ENCODE peak calls at places on chromosome 11, in seven cellular contexts. One of them, this sample, is unnamed.

GRCh38 chr11:96237759-96238158 is 105.2 kb downstream of the MAML2 start:
- DNase-seq in stomach: no peak
- DNase-seq in A673: no peak
- DNase-seq in neural progenitor cell: peak
- DNase-seq in RWPE1: no peak
- DNase-seq in heart left ventricle: no peak
- DNase-seq in upper lobe of right lung: no peak
- DNase-seq in this sample: no peak

GRCh38 chr11:11454671-11455223 is 101.7 kb upstream of the CSNK2A3 start:
- DNase-seq in stomach: no peak
- DNase-seq in A673: no peak
- DNase-seq in neural progenitor cell: no peak
- DNase-seq in RWPE1: no peak
- DNase-seq in heart left ventricle: no peak
- DNase-seq in upper lobe of right lung: no peak
- DNase-seq in this sample: no peak

GRCh38 chr11:45232341-45233080 is 53.6 kb downstream of the SYT13 start:
- DNase-seq in stomach: no peak
- DNase-seq in A673: no peak
- DNase-seq in neural progenitor cell: no peak
- DNase-seq in RWPE1: no peak
- DNase-seq in heart left ventricle: no peak
- DNase-seq in upper lobe of right lung: no peak
- DNase-seq in this sample: no peak

GRCh38 chr11:41895106-41895505 is 435.7 kb upstream of the LRRC4C start:
- DNase-seq in stomach: no peak
- DNase-seq in A673: no peak
- DNase-seq in neural progenitor cell: no peak
- DNase-seq in RWPE1: no peak
- DNase-seq in heart left ventricle: no peak
- DNase-seq in upper lobe of right lung: no peak
- DNase-seq in this sample: no peak

GRCh38 chr11:75537740-75538139 is 12.0 kb upstream of the GDPD5 start:
- DNase-seq in stomach: no peak
- DNase-seq in A673: no peak
- DNase-seq in neural progenitor cell: no peak
- DNase-seq in RWPE1: no peak
- DNase-seq in heart left ventricle: no peak
- DNase-seq in upper lobe of right lung: no peak
- DNase-seq in this sample: no peak

GRCh38 chr11:67022961-67023956 is at the start of gene SYT12:
- DNase-seq in stomach: no peak
- DNase-seq in A673: peak
- DNase-seq in neural progenitor cell: peak
- DNase-seq in RWPE1: no peak
- DNase-seq in heart left ventricle: no peak
- DNase-seq in upper lobe of right lung: no peak
- DNase-seq in this sample: peak

GRCh38 chr11:92152245-92152644 is 72.4 kb upstream of the FAT3 start:
- DNase-seq in stomach: no peak
- DNase-seq in A673: peak
- DNase-seq in neural progenitor cell: no peak
- DNase-seq in RWPE1: no peak
- DNase-seq in heart left ventricle: no peak
- DNase-seq in upper lobe of right lung: no peak
- DNase-seq in this sample: no peak

GRCh38 chr11:1391165-1392010 is 1.7 kb downstream of the BRSK2 start:
- DNase-seq in stomach: no peak
- DNase-seq in A673: peak
- DNase-seq in neural progenitor cell: peak
- DNase-seq in RWPE1: no peak
- DNase-seq in heart left ventricle: no peak
- DNase-seq in upper lobe of right lung: no peak
- DNase-seq in this sample: peak

GRCh38 chr11:35122308-35122707 is 16.7 kb upstream of the CD44 start:
- DNase-seq in stomach: no peak
- DNase-seq in A673: no peak
- DNase-seq in neural progenitor cell: no peak
- DNase-seq in RWPE1: no peak
- DNase-seq in heart left ventricle: no peak
- DNase-seq in upper lobe of right lung: no peak
- DNase-seq in this sample: no peak

GRCh38 chr11:124717786-124718634 is 21.7 kb upstream of the NRGN start:
- DNase-seq in stomach: no peak
- DNase-seq in A673: peak
- DNase-seq in neural progenitor cell: peak
- DNase-seq in RWPE1: peak
- DNase-seq in heart left ventricle: no peak
- DNase-seq in upper lobe of right lung: peak
- DNase-seq in this sample: peak

GRCh38 chr11:19820100-19820499 is 107.5 kb downstream of the NAV2 start:
- DNase-seq in stomach: no peak
- DNase-seq in A673: no peak
- DNase-seq in neural progenitor cell: no peak
- DNase-seq in RWPE1: no peak
- DNase-seq in heart left ventricle: no peak
- DNase-seq in upper lobe of right lung: peak
- DNase-seq in this sample: no peak

GRCh38 chr11:96267490-96268010 is 75.4 kb downstream of the MAML2 start:
- DNase-seq in stomach: no peak
- DNase-seq in A673: no peak
- DNase-seq in neural progenitor cell: no peak
- DNase-seq in RWPE1: no peak
- DNase-seq in heart left ventricle: no peak
- DNase-seq in upper lobe of right lung: no peak
- DNase-seq in this sample: no peak

GRCh38 chr11:88338223-88338661 is 706 bp upstream of the CTSC start:
- DNase-seq in stomach: peak
- DNase-seq in A673: peak
- DNase-seq in neural progenitor cell: peak
- DNase-seq in RWPE1: peak
- DNase-seq in heart left ventricle: peak
- DNase-seq in upper lobe of right lung: peak
- DNase-seq in this sample: peak

GRCh38 chr11:27282141-27282590 is 80.8 kb downstream of the CCDC34 start:
- DNase-seq in stomach: no peak
- DNase-seq in A673: no peak
- DNase-seq in neural progenitor cell: no peak
- DNase-seq in RWPE1: no peak
- DNase-seq in heart left ventricle: peak
- DNase-seq in upper lobe of right lung: no peak
- DNase-seq in this sample: peak

GRCh38 chr11:69638941-69639681 is 1.8 kb upstream of the CCND1 start:
- DNase-seq in stomach: peak
- DNase-seq in A673: peak
- DNase-seq in neural progenitor cell: peak
- DNase-seq in RWPE1: peak
- DNase-seq in heart left ventricle: peak
- DNase-seq in upper lobe of right lung: peak
- DNase-seq in this sample: peak

GRCh38 chr11:78192223-78192719 is 3.6 kb downstream of the USP35 start:
- DNase-seq in stomach: no peak
- DNase-seq in A673: no peak
- DNase-seq in neural progenitor cell: no peak
- DNase-seq in RWPE1: no peak
- DNase-seq in heart left ventricle: no peak
- DNase-seq in upper lobe of right lung: no peak
- DNase-seq in this sample: no peak

GRCh38 chr11:122197055-122197987 is 81.3 kb upstream of the BLID start:
- DNase-seq in stomach: no peak
- DNase-seq in A673: peak
- DNase-seq in neural progenitor cell: no peak
- DNase-seq in RWPE1: peak
- DNase-seq in heart left ventricle: no peak
- DNase-seq in upper lobe of right lung: no peak
- DNase-seq in this sample: no peak

GRCh38 chr11:90747057-90747456 is 524.2 kb upstream of the CHORDC1 start:
- DNase-seq in stomach: no peak
- DNase-seq in A673: no peak
- DNase-seq in neural progenitor cell: no peak
- DNase-seq in RWPE1: peak
- DNase-seq in heart left ventricle: no peak
- DNase-seq in upper lobe of right lung: no peak
- DNase-seq in this sample: no peak

GRCh38 chr11:6925636-6926207 is 504 bp upstream of the ZNF215 start:
- DNase-seq in stomach: no peak
- DNase-seq in A673: peak
- DNase-seq in neural progenitor cell: peak
- DNase-seq in RWPE1: peak
- DNase-seq in heart left ventricle: no peak
- DNase-seq in upper lobe of right lung: no peak
- DNase-seq in this sample: no peak

GRCh38 chr11:63939351-63939920 is 634 bp downstream of the NAA40 start:
- DNase-seq in stomach: no peak
- DNase-seq in A673: peak
- DNase-seq in neural progenitor cell: no peak
- DNase-seq in RWPE1: no peak
- DNase-seq in heart left ventricle: no peak
- DNase-seq in upper lobe of right lung: no peak
- DNase-seq in this sample: no peak

GRCh38 chr11:126592496-126593410 is 237.3 kb downstream of the ST3GAL4 start:
- DNase-seq in stomach: no peak
- DNase-seq in A673: no peak
- DNase-seq in neural progenitor cell: peak
- DNase-seq in RWPE1: no peak
- DNase-seq in heart left ventricle: no peak
- DNase-seq in upper lobe of right lung: no peak
- DNase-seq in this sample: no peak

GRCh38 chr11:125141686-125142535 is 22.6 kb upstream of the PKNOX2 start:
- DNase-seq in stomach: peak
- DNase-seq in A673: peak
- DNase-seq in neural progenitor cell: peak
- DNase-seq in RWPE1: peak
- DNase-seq in heart left ventricle: peak
- DNase-seq in upper lobe of right lung: peak
- DNase-seq in this sample: no peak

GRCh38 chr11:31921066-31921465 is 109.9 kb upstream of the PAX6 start:
- DNase-seq in stomach: no peak
- DNase-seq in A673: no peak
- DNase-seq in neural progenitor cell: no peak
- DNase-seq in RWPE1: no peak
- DNase-seq in heart left ventricle: no peak
- DNase-seq in upper lobe of right lung: no peak
- DNase-seq in this sample: no peak

GRCh38 chr11:62805991-62806441 is 776 bp upstream of the NXF1 start:
- DNase-seq in stomach: no peak
- DNase-seq in A673: no peak
- DNase-seq in neural progenitor cell: peak
- DNase-seq in RWPE1: no peak
- DNase-seq in heart left ventricle: no peak
- DNase-seq in upper lobe of right lung: no peak
- DNase-seq in this sample: peak

GRCh38 chr11:45178890-45179663 is 32.6 kb downstream of the PRDM11 start:
- DNase-seq in stomach: no peak
- DNase-seq in A673: no peak
- DNase-seq in neural progenitor cell: no peak
- DNase-seq in RWPE1: peak
- DNase-seq in heart left ventricle: no peak
- DNase-seq in upper lobe of right lung: no peak
- DNase-seq in this sample: no peak

GRCh38 chr11:27228232-27228631 is 134.8 kb downstream of the CCDC34 start:
- DNase-seq in stomach: no peak
- DNase-seq in A673: no peak
- DNase-seq in neural progenitor cell: no peak
- DNase-seq in RWPE1: peak
- DNase-seq in heart left ventricle: no peak
- DNase-seq in upper lobe of right lung: no peak
- DNase-seq in this sample: no peak

GRCh38 chr11:61973603-61974162 is 6.2 kb upstream of the FTH1 start:
- DNase-seq in stomach: no peak
- DNase-seq in A673: no peak
- DNase-seq in neural progenitor cell: peak
- DNase-seq in RWPE1: peak
- DNase-seq in heart left ventricle: no peak
- DNase-seq in upper lobe of right lung: peak
- DNase-seq in this sample: no peak

GRCh38 chr11:32435152-32435480 is 223 bp downstream of the WT1 start:
- DNase-seq in stomach: no peak
- DNase-seq in A673: peak
- DNase-seq in neural progenitor cell: no peak
- DNase-seq in RWPE1: no peak
- DNase-seq in heart left ventricle: no peak
- DNase-seq in upper lobe of right lung: no peak
- DNase-seq in this sample: no peak

GRCh38 chr11:103964390-103964789 is 72.0 kb upstream of the DDI1 start:
- DNase-seq in stomach: no peak
- DNase-seq in A673: no peak
- DNase-seq in neural progenitor cell: no peak
- DNase-seq in RWPE1: no peak
- DNase-seq in heart left ventricle: no peak
- DNase-seq in upper lobe of right lung: no peak
- DNase-seq in this sample: no peak
- TF ChIP-seq CTCF in stomach: no peak
- TF ChIP-seq CTCF in A673: peak
- TF ChIP-seq CTCF in neural progenitor cell: peak
- TF ChIP-seq CTCF in RWPE1: no peak
- TF ChIP-seq CTCF in heart left ventricle: no peak
- TF ChIP-seq CTCF in upper lobe of right lung: no peak
- TF ChIP-seq CTCF in this sample: no peak

DNA sequence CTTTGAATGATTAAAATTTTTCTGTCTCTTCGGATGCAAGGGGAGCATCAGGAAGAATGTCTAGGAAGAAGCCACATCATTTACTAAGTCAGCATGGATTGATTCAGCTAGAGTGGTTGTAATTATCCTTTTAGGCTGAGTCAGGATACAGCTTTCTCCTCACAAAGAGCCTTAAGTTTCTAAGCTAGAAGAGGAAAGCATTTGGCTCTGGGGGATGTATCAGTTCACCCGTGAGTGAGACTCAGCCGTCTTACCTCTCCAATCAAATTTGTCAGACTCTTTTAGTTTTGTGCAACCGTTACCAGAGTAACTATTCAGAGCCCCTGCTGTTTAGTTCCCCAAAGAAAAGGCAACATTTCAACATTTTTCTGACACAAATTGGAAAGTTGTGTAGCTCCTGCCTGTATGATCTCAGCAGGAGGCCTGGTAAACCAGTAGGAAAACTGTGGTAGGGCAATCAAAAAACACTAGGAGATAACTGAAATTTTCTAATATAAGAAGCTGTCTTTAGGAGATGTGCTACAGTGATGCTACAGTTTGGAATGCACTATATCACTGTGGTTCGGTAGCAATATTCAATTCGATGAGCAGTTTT is 432.4 kb upstream of the LUZP2 start:
- DNase-seq in stomach: no peak
- DNase-seq in A673: no peak
- DNase-seq in neural progenitor cell: peak
- DNase-seq in RWPE1: no peak
- DNase-seq in heart left ventricle: no peak
- DNase-seq in upper lobe of right lung: no peak
- DNase-seq in this sample: no peak
- H3K27ac ChIP-seq in stomach: no peak
- H3K27ac ChIP-seq in A673: no peak
- H3K27ac ChIP-seq in neural progenitor cell: peak
- H3K27ac ChIP-seq in RWPE1: no peak
- H3K27ac ChIP-seq in heart left ventricle: no peak
- H3K27ac ChIP-seq in upper lobe of right lung: no peak
- H3K27ac ChIP-seq in this sample: no peak

GRCh38 chr11:132335311-132335710 is 964.9 kb downstream of the NTM start:
- DNase-seq in stomach: no peak
- DNase-seq in A673: no peak
- DNase-seq in neural progenitor cell: no peak
- DNase-seq in RWPE1: no peak
- DNase-seq in heart left ventricle: no peak
- DNase-seq in upper lobe of right lung: no peak
- DNase-seq in this sample: no peak
- TF ChIP-seq CTCF in stomach: no peak
- TF ChIP-seq CTCF in A673: no peak
- TF ChIP-seq CTCF in neural progenitor cell: no peak
- TF ChIP-seq CTCF in RWPE1: no peak
- TF ChIP-seq CTCF in heart left ventricle: no peak
- TF ChIP-seq CTCF in upper lobe of right lung: no peak
- TF ChIP-seq CTCF in this sample: no peak

GRCh38 chr11:112793416-112793815 is 167.8 kb upstream of the NCAM1 start:
- DNase-seq in stomach: no peak
- DNase-seq in A673: no peak
- DNase-seq in neural progenitor cell: no peak
- DNase-seq in RWPE1: peak
- DNase-seq in heart left ventricle: no peak
- DNase-seq in upper lobe of right lung: no peak
- DNase-seq in this sample: no peak
- H3K27ac ChIP-seq in stomach: peak
- H3K27ac ChIP-seq in A673: no peak
- H3K27ac ChIP-seq in neural progenitor cell: no peak
- H3K27ac ChIP-seq in RWPE1: no peak
- H3K27ac ChIP-seq in heart left ventricle: no peak
- H3K27ac ChIP-seq in upper lobe of right lung: no peak
- H3K27ac ChIP-seq in this sample: no peak

This sample was measured in kidney.